ENCODE peak calls at places on chromosomes 12 and 14, in nine cellular contexts. One of them, this sample, is unnamed.

GRCh38 chr12:922297-922696 is 27.2 kb downstream of the RAD52 start:
- DNase-seq in A673: no peak
- DNase-seq in stimulated activated CD4-positive, alpha-beta T cell treated with anti-CD3 and anti-CD28 coated beads, Interleukin-1b, Interleukin-23, amount 100 ng/mL, for 24 hours: no peak
- DNase-seq in globus pallidus: no peak
- DNase-seq in OCI-M1: no peak
- DNase-seq in choroid plexus epithelial cell: no peak
- DNase-seq in hypothalamus: no peak
- DNase-seq in GM06990: no peak
- DNase-seq in epithelial cell of esophagus: no peak
- DNase-seq in this sample: no peak

GRCh38 chr12:66092559-66093269 is 37.8 kb downstream of the LLPH start:
- DNase-seq in A673: peak; percentile 93
- DNase-seq in globus pallidus: no peak
- DNase-seq in OCI-M1: no peak
- DNase-seq in hypothalamus: no peak
- DNase-seq in choroid plexus epithelial cell: peak; percentile 43
- DNase-seq in stimulated activated CD4-positive, alpha-beta T cell treated with anti-CD3 and anti-CD28 coated beads, Interleukin-1b, Interleukin-23, amount 100 ng/mL, for 24 hours: no peak
- DNase-seq in GM06990: no peak
- DNase-seq in epithelial cell of esophagus: peak; percentile 89
- DNase-seq in this sample: no peak

GRCh38 chr14:99274346-99275221 is 2.6 kb upstream of the BCL11B start:
- DNase-seq in OCI-M1: peak; percentile 84
- DNase-seq in GM06990: peak; percentile 50
- DNase-seq in epithelial cell of esophagus: peak; percentile 94
- DNase-seq in stimulated activated CD4-positive, alpha-beta T cell treated with anti-CD3 and anti-CD28 coated beads, Interleukin-1b, Interleukin-23, amount 100 ng/mL, for 24 hours: no peak
- DNase-seq in A673: peak; percentile 98
- DNase-seq in hypothalamus: no peak
- DNase-seq in choroid plexus epithelial cell: peak; percentile 47
- DNase-seq in globus pallidus: peak; percentile 57
- DNase-seq in this sample: no peak

GRCh38 chr12:49020441-49020840 is 1.9 kb upstream of the PRKAG1 start:
- DNase-seq in epithelial cell of esophagus: no peak
- DNase-seq in OCI-M1: no peak
- DNase-seq in stimulated activated CD4-positive, alpha-beta T cell treated with anti-CD3 and anti-CD28 coated beads, Interleukin-1b, Interleukin-23, amount 100 ng/mL, for 24 hours: no peak
- DNase-seq in A673: no peak
- DNase-seq in choroid plexus epithelial cell: no peak
- DNase-seq in hypothalamus: no peak
- DNase-seq in globus pallidus: no peak
- DNase-seq in GM06990: no peak
- DNase-seq in this sample: no peak

GRCh38 chr14:72521968-72522741 is 371.7 kb downstream of the DPF3 start:
- DNase-seq in globus pallidus: no peak
- DNase-seq in stimulated activated CD4-positive, alpha-beta T cell treated with anti-CD3 and anti-CD28 coated beads, Interleukin-1b, Interleukin-23, amount 100 ng/mL, for 24 hours: no peak
- DNase-seq in OCI-M1: no peak
- DNase-seq in A673: no peak
- DNase-seq in choroid plexus epithelial cell: no peak
- DNase-seq in hypothalamus: no peak
- DNase-seq in GM06990: no peak
- DNase-seq in epithelial cell of esophagus: no peak
- DNase-seq in this sample: no peak

GRCh38 chr14:67413806-67414769 is 2.1 kb upstream of the PLEK2 start:
- DNase-seq in epithelial cell of esophagus: peak; percentile 94
- DNase-seq in choroid plexus epithelial cell: peak; percentile 69
- DNase-seq in stimulated activated CD4-positive, alpha-beta T cell treated with anti-CD3 and anti-CD28 coated beads, Interleukin-1b, Interleukin-23, amount 100 ng/mL, for 24 hours: no peak
- DNase-seq in OCI-M1: peak; percentile 47
- DNase-seq in GM06990: no peak
- DNase-seq in hypothalamus: no peak
- DNase-seq in A673: peak; percentile 88
- DNase-seq in globus pallidus: no peak
- DNase-seq in this sample: no peak

GRCh38 chr14:76715102-76715926 is 46.0 kb upstream of the VASH1 start:
- DNase-seq in OCI-M1: peak; percentile 81
- DNase-seq in globus pallidus: no peak
- DNase-seq in GM06990: no peak
- DNase-seq in A673: peak; percentile 62
- DNase-seq in hypothalamus: no peak
- DNase-seq in choroid plexus epithelial cell: peak; percentile 35
- DNase-seq in epithelial cell of esophagus: peak; percentile 33
- DNase-seq in stimulated activated CD4-positive, alpha-beta T cell treated with anti-CD3 and anti-CD28 coated beads, Interleukin-1b, Interleukin-23, amount 100 ng/mL, for 24 hours: no peak
- DNase-seq in this sample: no peak

GRCh38 chr14:52538648-52539047 is 13.7 kb downstream of the TXNDC16 start:
- DNase-seq in hypothalamus: no peak
- DNase-seq in A673: no peak
- DNase-seq in stimulated activated CD4-positive, alpha-beta T cell treated with anti-CD3 and anti-CD28 coated beads, Interleukin-1b, Interleukin-23, amount 100 ng/mL, for 24 hours: no peak
- DNase-seq in OCI-M1: no peak
- DNase-seq in choroid plexus epithelial cell: no peak
- DNase-seq in epithelial cell of esophagus: no peak
- DNase-seq in globus pallidus: peak; percentile 14
- DNase-seq in GM06990: no peak
- DNase-seq in this sample: no peak

GRCh38 chr14:74636424-74637183 is 24.6 kb upstream of the LTBP2 start:
- DNase-seq in hypothalamus: no peak
- DNase-seq in OCI-M1: no peak
- DNase-seq in choroid plexus epithelial cell: peak; percentile 28
- DNase-seq in GM06990: no peak
- DNase-seq in epithelial cell of esophagus: peak; percentile 45
- DNase-seq in stimulated activated CD4-positive, alpha-beta T cell treated with anti-CD3 and anti-CD28 coated beads, Interleukin-1b, Interleukin-23, amount 100 ng/mL, for 24 hours: no peak
- DNase-seq in A673: no peak
- DNase-seq in globus pallidus: no peak
- DNase-seq in this sample: no peak

GRCh38 chr14:102544745-102545460 is 35.3 kb upstream of the ANKRD9 start:
- DNase-seq in A673: no peak
- DNase-seq in stimulated activated CD4-positive, alpha-beta T cell treated with anti-CD3 and anti-CD28 coated beads, Interleukin-1b, Interleukin-23, amount 100 ng/mL, for 24 hours: no peak
- DNase-seq in OCI-M1: no peak
- DNase-seq in globus pallidus: no peak
- DNase-seq in hypothalamus: no peak
- DNase-seq in GM06990: no peak
- DNase-seq in choroid plexus epithelial cell: no peak
- DNase-seq in epithelial cell of esophagus: no peak
- DNase-seq in this sample: no peak

GRCh38 chr12:52210186-52210924 is 18.5 kb upstream of the KRT80 start:
- DNase-seq in stimulated activated CD4-positive, alpha-beta T cell treated with anti-CD3 and anti-CD28 coated beads, Interleukin-1b, Interleukin-23, amount 100 ng/mL, for 24 hours: no peak
- DNase-seq in choroid plexus epithelial cell: peak; percentile 75
- DNase-seq in A673: no peak
- DNase-seq in GM06990: no peak
- DNase-seq in OCI-M1: no peak
- DNase-seq in hypothalamus: no peak
- DNase-seq in epithelial cell of esophagus: peak; percentile 92
- DNase-seq in globus pallidus: no peak
- DNase-seq in this sample: no peak

GRCh38 chr12:121505513-121505912 is 75.3 kb downstream of the KDM2B start:
- DNase-seq in hypothalamus: no peak
- DNase-seq in epithelial cell of esophagus: no peak
- DNase-seq in GM06990: no peak
- DNase-seq in A673: no peak
- DNase-seq in globus pallidus: no peak
- DNase-seq in OCI-M1: no peak
- DNase-seq in choroid plexus epithelial cell: no peak
- DNase-seq in stimulated activated CD4-positive, alpha-beta T cell treated with anti-CD3 and anti-CD28 coated beads, Interleukin-1b, Interleukin-23, amount 100 ng/mL, for 24 hours: no peak
- DNase-seq in this sample: no peak

GRCh38 chr12:123979566-123979965 is 6.6 kb downstream of the ZNF664 start:
- DNase-seq in A673: no peak
- DNase-seq in choroid plexus epithelial cell: no peak
- DNase-seq in hypothalamus: no peak
- DNase-seq in OCI-M1: no peak
- DNase-seq in globus pallidus: no peak
- DNase-seq in epithelial cell of esophagus: no peak
- DNase-seq in stimulated activated CD4-positive, alpha-beta T cell treated with anti-CD3 and anti-CD28 coated beads, Interleukin-1b, Interleukin-23, amount 100 ng/mL, for 24 hours: no peak
- DNase-seq in GM06990: no peak
- DNase-seq in this sample: no peak

GRCh38 chr12:56676851-56677601 is 11.1 kb downstream of the PTGES3 start:
- DNase-seq in globus pallidus: no peak
- DNase-seq in hypothalamus: no peak
- DNase-seq in OCI-M1: no peak
- DNase-seq in A673: no peak
- DNase-seq in stimulated activated CD4-positive, alpha-beta T cell treated with anti-CD3 and anti-CD28 coated beads, Interleukin-1b, Interleukin-23, amount 100 ng/mL, for 24 hours: no peak
- DNase-seq in epithelial cell of esophagus: no peak
- DNase-seq in choroid plexus epithelial cell: no peak
- DNase-seq in GM06990: no peak
- DNase-seq in this sample: no peak

GRCh38 chr12:49776413-49776812 is 35.1 kb downstream of the TMBIM6 start:
- DNase-seq in A673: peak; percentile 77
- DNase-seq in epithelial cell of esophagus: peak; percentile 86
- DNase-seq in globus pallidus: peak; percentile 67
- DNase-seq in choroid plexus epithelial cell: peak; percentile 90
- DNase-seq in hypothalamus: peak; percentile 10
- DNase-seq in stimulated activated CD4-positive, alpha-beta T cell treated with anti-CD3 and anti-CD28 coated beads, Interleukin-1b, Interleukin-23, amount 100 ng/mL, for 24 hours: peak; percentile 34
- DNase-seq in GM06990: peak; percentile 38
- DNase-seq in OCI-M1: peak; percentile 90
- DNase-seq in this sample: peak; percentile 19

GRCh38 chr12:52207895-52208294 is 16.1 kb upstream of the KRT80 start:
- DNase-seq in choroid plexus epithelial cell: peak; percentile 73
- DNase-seq in epithelial cell of esophagus: peak; percentile 82
- DNase-seq in A673: peak; percentile 24
- DNase-seq in stimulated activated CD4-positive, alpha-beta T cell treated with anti-CD3 and anti-CD28 coated beads, Interleukin-1b, Interleukin-23, amount 100 ng/mL, for 24 hours: no peak
- DNase-seq in GM06990: no peak
- DNase-seq in hypothalamus: no peak
- DNase-seq in OCI-M1: no peak
- DNase-seq in globus pallidus: no peak
- DNase-seq in this sample: no peak

GRCh38 chr12:64193045-64193444 is 29.1 kb downstream of the KICS2 start:
- DNase-seq in stimulated activated CD4-positive, alpha-beta T cell treated with anti-CD3 and anti-CD28 coated beads, Interleukin-1b, Interleukin-23, amount 100 ng/mL, for 24 hours: no peak
- DNase-seq in GM06990: peak; percentile 25
- DNase-seq in choroid plexus epithelial cell: no peak
- DNase-seq in hypothalamus: no peak
- DNase-seq in epithelial cell of esophagus: no peak
- DNase-seq in globus pallidus: no peak
- DNase-seq in OCI-M1: no peak
- DNase-seq in A673: no peak
- DNase-seq in this sample: no peak

GRCh38 chr12:70635713-70636112 is 1.5 kb downstream of the PTPRB start:
- DNase-seq in GM06990: no peak
- DNase-seq in globus pallidus: no peak
- DNase-seq in A673: no peak
- DNase-seq in hypothalamus: no peak
- DNase-seq in choroid plexus epithelial cell: no peak
- DNase-seq in OCI-M1: no peak
- DNase-seq in epithelial cell of esophagus: no peak
- DNase-seq in stimulated activated CD4-positive, alpha-beta T cell treated with anti-CD3 and anti-CD28 coated beads, Interleukin-1b, Interleukin-23, amount 100 ng/mL, for 24 hours: no peak
- DNase-seq in this sample: no peak

GRCh38 chr12:109994262-109995175 is 1.6 kb downstream of the GIT2 start:
- DNase-seq in GM06990: no peak
- DNase-seq in globus pallidus: no peak
- DNase-seq in choroid plexus epithelial cell: no peak
- DNase-seq in epithelial cell of esophagus: peak; percentile 22
- DNase-seq in hypothalamus: no peak
- DNase-seq in stimulated activated CD4-positive, alpha-beta T cell treated with anti-CD3 and anti-CD28 coated beads, Interleukin-1b, Interleukin-23, amount 100 ng/mL, for 24 hours: no peak
- DNase-seq in A673: peak; percentile 61
- DNase-seq in OCI-M1: peak; percentile 49
- DNase-seq in this sample: no peak

GRCh38 chr12:79233341-79233761 is 368.8 kb downstream of the SYT1 start:
- DNase-seq in OCI-M1: peak; percentile 61
- DNase-seq in GM06990: no peak
- DNase-seq in globus pallidus: no peak
- DNase-seq in A673: peak; percentile 39
- DNase-seq in epithelial cell of esophagus: no peak
- DNase-seq in hypothalamus: no peak
- DNase-seq in choroid plexus epithelial cell: no peak
- DNase-seq in stimulated activated CD4-positive, alpha-beta T cell treated with anti-CD3 and anti-CD28 coated beads, Interleukin-1b, Interleukin-23, amount 100 ng/mL, for 24 hours: no peak
- DNase-seq in this sample: no peak

GRCh38 chr12:76277480-76277879 is 70.7 kb downstream of the BBS10 start:
- DNase-seq in hypothalamus: no peak
- DNase-seq in choroid plexus epithelial cell: peak; percentile 89
- DNase-seq in OCI-M1: no peak
- DNase-seq in A673: no peak
- DNase-seq in epithelial cell of esophagus: peak; percentile 49
- DNase-seq in GM06990: no peak
- DNase-seq in globus pallidus: no peak
- DNase-seq in stimulated activated CD4-positive, alpha-beta T cell treated with anti-CD3 and anti-CD28 coated beads, Interleukin-1b, Interleukin-23, amount 100 ng/mL, for 24 hours: no peak
- DNase-seq in this sample: no peak

GRCh38 chr14:51023964-51024363 is 70.9 kb downstream of the TRIM9 start:
- DNase-seq in globus pallidus: peak; percentile 92
- DNase-seq in hypothalamus: no peak
- DNase-seq in OCI-M1: no peak
- DNase-seq in choroid plexus epithelial cell: peak; percentile 22
- DNase-seq in A673: no peak
- DNase-seq in GM06990: no peak
- DNase-seq in stimulated activated CD4-positive, alpha-beta T cell treated with anti-CD3 and anti-CD28 coated beads, Interleukin-1b, Interleukin-23, amount 100 ng/mL, for 24 hours: no peak
- DNase-seq in epithelial cell of esophagus: no peak
- DNase-seq in this sample: no peak

GRCh38 chr12:113461666-113462065 is 10.0 kb downstream of the LHX5 start:
- DNase-seq in choroid plexus epithelial cell: peak; percentile 26
- DNase-seq in hypothalamus: no peak
- DNase-seq in globus pallidus: no peak
- DNase-seq in OCI-M1: peak; percentile 89
- DNase-seq in epithelial cell of esophagus: peak; percentile 45
- DNase-seq in A673: peak; percentile 57
- DNase-seq in stimulated activated CD4-positive, alpha-beta T cell treated with anti-CD3 and anti-CD28 coated beads, Interleukin-1b, Interleukin-23, amount 100 ng/mL, for 24 hours: no peak
- DNase-seq in GM06990: no peak
- DNase-seq in this sample: no peak

GRCh38 chr12:116257213-116257612 is 20.3 kb downstream of the MED13L start:
- DNase-seq in globus pallidus: no peak
- DNase-seq in hypothalamus: no peak
- DNase-seq in GM06990: no peak
- DNase-seq in A673: peak; percentile 53
- DNase-seq in OCI-M1: no peak
- DNase-seq in epithelial cell of esophagus: no peak
- DNase-seq in choroid plexus epithelial cell: peak; percentile 51
- DNase-seq in stimulated activated CD4-positive, alpha-beta T cell treated with anti-CD3 and anti-CD28 coated beads, Interleukin-1b, Interleukin-23, amount 100 ng/mL, for 24 hours: no peak
- DNase-seq in this sample: no peak

GRCh38 chr14:34368115-34368970 is 93.7 kb downstream of the SPTSSA start:
- DNase-seq in hypothalamus: no peak
- DNase-seq in A673: no peak
- DNase-seq in globus pallidus: no peak
- DNase-seq in stimulated activated CD4-positive, alpha-beta T cell treated with anti-CD3 and anti-CD28 coated beads, Interleukin-1b, Interleukin-23, amount 100 ng/mL, for 24 hours: no peak
- DNase-seq in epithelial cell of esophagus: peak; percentile 33
- DNase-seq in GM06990: no peak
- DNase-seq in choroid plexus epithelial cell: peak; percentile 80
- DNase-seq in OCI-M1: peak; percentile 53
- DNase-seq in this sample: no peak

GRCh38 chr14:81509838-81510452 is 23.7 kb downstream of the SEL1L start:
- DNase-seq in GM06990: no peak
- DNase-seq in epithelial cell of esophagus: no peak
- DNase-seq in A673: peak; percentile 88
- DNase-seq in hypothalamus: no peak
- DNase-seq in choroid plexus epithelial cell: peak; percentile 39
- DNase-seq in stimulated activated CD4-positive, alpha-beta T cell treated with anti-CD3 and anti-CD28 coated beads, Interleukin-1b, Interleukin-23, amount 100 ng/mL, for 24 hours: no peak
- DNase-seq in OCI-M1: no peak
- DNase-seq in globus pallidus: no peak
- DNase-seq in this sample: no peak

GRCh38 chr14:59183150-59183549 is 5.3 kb upstream of the DAAM1 start:
- DNase-seq in GM06990: no peak
- DNase-seq in epithelial cell of esophagus: no peak
- DNase-seq in A673: no peak
- DNase-seq in globus pallidus: no peak
- DNase-seq in hypothalamus: no peak
- DNase-seq in stimulated activated CD4-positive, alpha-beta T cell treated with anti-CD3 and anti-CD28 coated beads, Interleukin-1b, Interleukin-23, amount 100 ng/mL, for 24 hours: no peak
- DNase-seq in choroid plexus epithelial cell: no peak
- DNase-seq in OCI-M1: no peak
- DNase-seq in this sample: no peak

GRCh38 chr12:57993834-57994233 is 52.5 kb downstream of the ATP23 start:
- DNase-seq in GM06990: no peak
- DNase-seq in epithelial cell of esophagus: peak; percentile 81
- DNase-seq in choroid plexus epithelial cell: no peak
- DNase-seq in OCI-M1: no peak
- DNase-seq in globus pallidus: no peak
- DNase-seq in A673: no peak
- DNase-seq in hypothalamus: no peak
- DNase-seq in stimulated activated CD4-positive, alpha-beta T cell treated with anti-CD3 and anti-CD28 coated beads, Interleukin-1b, Interleukin-23, amount 100 ng/mL, for 24 hours: no peak
- DNase-seq in this sample: no peak

GRCh38 chr12:120698677-120699076 is 11.6 kb upstream of the UNC119B start:
- DNase-seq in A673: no peak
- DNase-seq in GM06990: no peak
- DNase-seq in globus pallidus: no peak
- DNase-seq in OCI-M1: no peak
- DNase-seq in stimulated activated CD4-positive, alpha-beta T cell treated with anti-CD3 and anti-CD28 coated beads, Interleukin-1b, Interleukin-23, amount 100 ng/mL, for 24 hours: no peak
- DNase-seq in epithelial cell of esophagus: no peak
- DNase-seq in choroid plexus epithelial cell: no peak
- DNase-seq in hypothalamus: no peak
- DNase-seq in this sample: no peak

GRCh38 chr12:82517027-82517426 is 158.7 kb downstream of the METTL25 start:
- DNase-seq in GM06990: no peak
- DNase-seq in epithelial cell of esophagus: peak; percentile 38
- DNase-seq in choroid plexus epithelial cell: peak; percentile 46
- DNase-seq in hypothalamus: no peak
- DNase-seq in stimulated activated CD4-positive, alpha-beta T cell treated with anti-CD3 and anti-CD28 coated beads, Interleukin-1b, Interleukin-23, amount 100 ng/mL, for 24 hours: no peak
- DNase-seq in globus pallidus: no peak
- DNase-seq in OCI-M1: peak; percentile 32
- DNase-seq in A673: peak; percentile 52
- DNase-seq in this sample: no peak

GRCh38 chr14:86038401-86038985 is 508.5 kb downstream of the FLRT2 start:
- DNase-seq in OCI-M1: peak; percentile 57
- DNase-seq in A673: peak; percentile 72
- DNase-seq in choroid plexus epithelial cell: peak; percentile 88
- DNase-seq in globus pallidus: peak; percentile 30
- DNase-seq in epithelial cell of esophagus: peak; percentile 73
- DNase-seq in hypothalamus: no peak
- DNase-seq in stimulated activated CD4-positive, alpha-beta T cell treated with anti-CD3 and anti-CD28 coated beads, Interleukin-1b, Interleukin-23, amount 100 ng/mL, for 24 hours: peak; percentile 13
- DNase-seq in GM06990: no peak
- DNase-seq in this sample: no peak